ENCODE peak calls at places on chromosome 2, in five cellular contexts. N is stimulated activated CD4-positive, alpha-beta T cell treated with anti-CD3 and anti-CD28 coated beads, TNF-alpha, amount 100 ng/mL, for 24 hours; O is IMR-90; T is NAMALWA; Q is non-pigmented ciliary epithelial cell. F is an unnamed sample.

GRCh38 chr2:238527565-238527964 is 100.8 kb downstream of the ASB1 start:
- DNase-seq in N (no peak), O (peak; percentile 76), T (no peak), Q (no peak), F (no peak)

GRCh38 chr2:177758591-177759371 is 313.8 kb downstream of the PDE11A start:
- DNase-seq in N (no peak), T (peak; percentile 25), Q (peak; percentile 4), O (peak; percentile 42), F (peak; percentile 72)

GRCh38 chr2:115122701-115123100 is 680.3 kb downstream of the DPP10 start:
- DNase-seq in Q (no peak), N (no peak), O (no peak), T (no peak), F (no peak)

GRCh38 chr2:26577442-26578433 is 63.4 kb downstream of the CIB4 start:
- DNase-seq in Q (no peak), N (peak; percentile 41), T (peak; percentile 65), O (peak; percentile 49), F (peak; percentile 77)

GRCh38 chr2:205660521-205661124 is 21.7 kb upstream of the NRP2 start:
- DNase-seq in N (peak; percentile 21), Q (peak; percentile 91), T (no peak), O (peak; percentile 98), F (peak; percentile 26)

GRCh38 chr2:15881120-15881433 is 59.3 kb upstream of the MYCN start:
- DNase-seq in Q (no peak), N (no peak), T (no peak), O (no peak), F (no peak)

GRCh38 chr2:9205963-9206948 is at the start of gene ASAP2:
- DNase-seq in O (peak; percentile 68), N (peak; percentile 13), T (peak; percentile 47), Q (no peak), F (peak; percentile 88)

GRCh38 chr2:96574364-96574763 is 37.8 kb downstream of the ARID5A start:
- DNase-seq in N (no peak), Q (no peak), O (no peak), T (peak; percentile 17), F (no peak)

GRCh38 chr2:241703128-241703604 is 1.3 kb downstream of the ING5 start:
- DNase-seq in N (no peak), O (no peak), Q (no peak), T (peak; percentile 22), F (peak; percentile 48)

GRCh38 chr2:241445426-241445825 is 63.0 kb downstream of the STK25 start:
- DNase-seq in T (no peak), O (no peak), Q (no peak), N (no peak), F (no peak)

GRCh38 chr2:37181726-37182684 is 6.5 kb downstream of the SULT6B1 start:
- DNase-seq in T (no peak), Q (peak; percentile 65), N (no peak), O (peak; percentile 66), F (peak; percentile 40)

GRCh38 chr2:95301876-95302641 is 4.9 kb downstream of the KCNIP3 start:
- DNase-seq in N (no peak), O (no peak), Q (no peak), T (no peak), F (no peak)

GRCh38 chr2:121471571-121472464 is 58.9 kb upstream of the RNU4ATAC start:
- DNase-seq in Q (peak; percentile 50), O (peak; percentile 79), T (no peak), N (no peak), F (peak; percentile 59)

GRCh38 chr2:201419057-201419635 is 32.1 kb downstream of the TRAK2 start:
- DNase-seq in N (no peak), T (no peak), Q (no peak), O (no peak), F (no peak)

GRCh38 chr2:99565227-99565626 is 75.4 kb upstream of the REV1 start:
- DNase-seq in T (no peak), O (no peak), Q (no peak), N (no peak), F (no peak)

F was measured in A673.